ENCODE peak calls at places on chromosomes 6 and 20, in nine cellular contexts. Y, C, Z, X, R, S, N, I and H are unnamed samples.
A peak's percentile ranks its signal among the peaks of the same experiment; 100 is the strongest.

GRCh38 chr6:85660181-85660611 is 17.5 kb upstream of the SYNCRIP start:
- DNase-seq in Y (no peak), X (no peak), C (peak; percentile 67), R (peak; percentile 90), S (peak; percentile 87), N (no peak), Z (no peak), I (peak; percentile 70), H (no peak)

GRCh38 chr6:106146852-106147351 is 60.8 kb downstream of the PRDM1 start:
- DNase-seq in C (no peak), S (no peak), N (no peak), I (no peak), Y (no peak), X (no peak), R (peak; percentile 18), Z (no peak), H (no peak)

GRCh38 chr6:41427642-41428401 is 92.4 kb downstream of the NCR2 start:
- DNase-seq in N (no peak), S (no peak), Z (peak; percentile 82), I (peak; percentile 11), Y (peak; percentile 68), X (no peak), R (peak; percentile 44), C (no peak), H (no peak)

GRCh38 chr6:114432380-114432779 is 89.6 kb upstream of the HS3ST5 start:
- DNase-seq in S (no peak), Z (no peak), Y (peak; percentile 49), N (no peak), R (peak; percentile 3), C (no peak), X (no peak), I (no peak), H (no peak)

GRCh38 chr6:27839303-27840081 is 72.7 kb downstream of the OR2B2 start:
- DNase-seq in C (peak; percentile 82), R (peak; percentile 82), Y (peak; percentile 21), I (peak; percentile 74), S (peak; percentile 77), X (peak; percentile 56), Z (no peak), N (no peak), H (no peak)

GRCh38 chr20:14406495-14406894 is 69.1 kb upstream of the FLRT3 start:
- DNase-seq in S (peak; percentile 3), N (no peak), C (no peak), I (peak; percentile 96), X (no peak), Y (no peak), Z (no peak), R (peak; percentile 30), H (no peak)

GRCh38 chr6:132005177-132005576 is 54.0 kb upstream of the CCN2 start:
- DNase-seq in N (no peak), I (no peak), S (no peak), R (no peak), X (no peak), C (no peak), Y (no peak), Z (no peak), H (no peak)

GRCh38 chr6:47646689-47647088 is 51.7 kb upstream of the ADGRF4 start:
- DNase-seq in Z (no peak), C (no peak), Y (no peak), R (no peak), S (no peak), N (no peak), X (no peak), I (no peak), H (no peak)

GRCh38 chr6:85496009-85496579 is 46.2 kb downstream of the NT5E start:
- DNase-seq in Z (no peak), X (no peak), I (no peak), R (no peak), C (no peak), N (no peak), Y (no peak), S (no peak), H (no peak)

GRCh38 chr20:57224641-57225138 is 41.8 kb downstream of the BMP7 start:
- DNase-seq in S (no peak), Z (no peak), I (no peak), C (no peak), Y (no peak), X (no peak), N (no peak), R (peak; percentile 58), H (no peak)

GRCh38 chr20:48025661-48026060 is 240.4 kb upstream of the SULF2 start:
- DNase-seq in C (no peak), R (peak; percentile 64), N (no peak), S (peak; percentile 40), I (no peak), Y (no peak), Z (no peak), X (no peak), H (no peak)

GRCh38 chr6:107811591-107812218 is 12.4 kb downstream of the SCML4 start:
- DNase-seq in S (no peak), I (peak; percentile 3), X (no peak), Z (no peak), Y (no peak), R (no peak), C (peak; percentile 55), N (no peak), H (no peak)

GRCh38 chr6:159061805-159062563 is 17.2 kb upstream of the TAGAP start:
- DNase-seq in I (no peak), C (no peak), N (no peak), R (no peak), Y (no peak), S (no peak), Z (no peak), X (no peak), H (peak; percentile 89)

GRCh38 chr6:72669324-72669723 is 47.5 kb downstream of the KCNQ5 start:
- DNase-seq in N (no peak), X (no peak), I (no peak), C (no peak), Y (no peak), R (no peak), S (no peak), Z (peak; percentile 8), H (no peak)

GRCh38 chr6:33080127-33081089 is 4.6 kb downstream of the HLA-DPB1 start:
- DNase-seq in Y (peak; percentile 58), R (peak; percentile 48), N (no peak), Z (peak; percentile 88), C (no peak), I (no peak), X (no peak), S (peak; percentile 50), H (no peak)
- H3K4me3 ChIP-seq in Y (peak overlapping the region; percentile 16), R (peak overlapping the region; percentile 83), N (no peak overlapping the region), Z (peak overlapping the region; percentile 58), C (no peak overlapping the region), I (no peak overlapping the region), X (no peak overlapping the region), S (peak overlapping the region; percentile 32), H (no peak overlapping the region)

GRCh38 chr20:35568645-35569044 is 26.8 kb downstream of the ERGIC3 start:
- DNase-seq in Z (peak; percentile 84), S (no peak), X (peak; percentile 67), C (no peak), N (no peak), Y (no peak), I (peak; percentile 46), R (no peak), H (no peak)

GRCh38 chr20:35575958-35576357 is 34.1 kb downstream of the ERGIC3 start:
- DNase-seq in I (no peak), N (no peak), C (no peak), R (no peak), S (no peak), Y (no peak), Z (no peak), X (no peak), H (no peak)

GRCh38 chr20:35571566-35571965 is 29.7 kb downstream of the ERGIC3 start:
- DNase-seq in X (no peak), N (no peak), C (no peak), S (no peak), Y (no peak), I (no peak), R (no peak), Z (no peak), H (no peak)

GRCh38 chr20:35576816-35577215 is 34.9 kb downstream of the ERGIC3 start:
- DNase-seq in R (no peak), C (no peak), X (no peak), Y (no peak), S (no peak), N (no peak), I (no peak), Z (no peak), H (no peak)

GRCh38 chr20:35572838-35573237 is 31.0 kb downstream of the ERGIC3 start:
- DNase-seq in I (no peak), R (no peak), X (no peak), C (no peak), N (no peak), S (no peak), Y (no peak), Z (peak; percentile 32), H (no peak)
- H3K4me1 ChIP-seq in I (no peaks in the 10 kb centered on the region), R (no peaks in the 10 kb centered on the region), X (no peaks in the 10 kb centered on the region), C (no peaks in the 10 kb centered on the region), N (no peaks in the 10 kb centered on the region), S (no peaks in the 10 kb centered on the region), Y (no peaks in the 10 kb centered on the region), Z (no peaks in the 10 kb centered on the region), H (no peaks in the 10 kb centered on the region)

GRCh38 chr20:54172532-54172855 is 1.3 kb downstream of the CYP24A1 start:
- DNase-seq in N (no peak), R (no peak), X (no peak), Y (no peak), C (no peak), Z (no peak), I (peak; percentile 80), S (peak; percentile 2), H (no peak)
- H3K4me3 ChIP-seq in N (no peak overlapping the region), R (no peak overlapping the region), X (no peak overlapping the region), Y (peak overlapping the region; percentile 16), C (no peak overlapping the region), Z (peak overlapping the region; percentile 54), I (peak overlapping the region; percentile 83), S (no peak overlapping the region), H (no peak overlapping the region)

DNA sequence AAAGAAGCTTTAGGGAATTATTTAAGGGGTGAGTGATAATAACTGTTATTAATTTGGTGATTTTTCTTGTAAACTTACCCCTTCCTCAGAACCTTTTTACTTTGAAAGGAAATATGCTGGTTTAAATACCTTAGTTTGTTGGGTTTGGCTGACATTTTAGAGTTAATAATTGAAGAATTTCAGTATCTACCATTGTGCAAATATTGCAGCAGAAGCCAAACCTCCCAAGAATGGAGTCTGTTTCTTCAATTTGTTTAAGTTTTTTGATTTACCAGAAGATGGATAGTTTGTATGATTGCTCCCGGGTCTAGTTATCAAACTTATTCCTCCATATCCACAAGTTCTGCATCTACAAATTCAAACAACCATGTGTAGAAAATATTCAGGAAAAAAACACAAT is 77.1 kb downstream of the ATRN start:
- DNase-seq in R (peak; percentile 16), N (no peak), S (no peak), Z (no peak), C (no peak), X (no peak), I (peak; percentile 44), Y (no peak), H (no peak)
- H3K4me1 ChIP-seq in R (peaks cover 4% of the 10 kb centered on the region), N (no peaks in the 10 kb centered on the region), S (no peaks in the 10 kb centered on the region), Z (no peaks in the 10 kb centered on the region), C (no peaks in the 10 kb centered on the region), X (no peaks in the 10 kb centered on the region), I (peaks cover 66% of the 10 kb centered on the region), Y (no peaks in the 10 kb centered on the region), H (no peaks in the 10 kb centered on the region)